ENCODE peak calls at places on chromosome 1, in four cellular contexts. J, Y, W and A are unnamed samples.
A peak's percentile ranks its signal among the peaks of the same experiment; 100 is the strongest.

GRCh38 chr1:6142036-6142621 is 38.0 kb downstream of the CHD5 start:
- DNase-seq in J (no peak), W (no peak), Y (no peak), A (no peak)

GRCh38 chr1:152189657-152190442 is 30.8 kb upstream of the RPTN start:
- DNase-seq in Y (no peak), J (peak; percentile 83), W (peak; percentile 48), A (no peak)

GRCh38 chr1:165068716-165069115 is 287.8 kb downstream of the LMX1A start:
- DNase-seq in Y (no peak), W (no peak), J (peak; percentile 42), A (no peak)

GRCh38 chr1:204410764-204411450 is 710 bp downstream of the PPP1R15B start:
- DNase-seq in J (peak; percentile 78), Y (no peak), W (peak; percentile 57), A (no peak)

GRCh38 chr1:21594935-21595897 is 73.9 kb downstream of the RAP1GAP start:
- DNase-seq in W (peak; percentile 50), J (peak; percentile 70), Y (peak; percentile 63), A (no peak)

GRCh38 chr1:186858923-186859322 is 30.2 kb downstream of the PLA2G4A start:
- DNase-seq in W (peak; percentile 14), J (peak; percentile 42), Y (no peak), A (no peak)

GRCh38 chr1:111541721-111542120 is 38.3 kb upstream of the ADORA3 start:
- DNase-seq in J (peak; percentile 39), Y (no peak), W (peak; percentile 89), A (no peak)

GRCh38 chr1:32454726-32455125 is 10.1 kb upstream of the ZBTB8B start:
- DNase-seq in J (peak; percentile 9), W (peak; percentile 45), Y (no peak), A (no peak)

GRCh38 chr1:30274176-30274936 is 449.0 kb downstream of the MATN1 start:
- DNase-seq in J (no peak), Y (no peak), W (no peak), A (no peak)

GRCh38 chr1:234103198-234103597 is 198.7 kb downstream of the SLC35F3 start:
- DNase-seq in Y (no peak), J (no peak), W (no peak), A (no peak)

GRCh38 chr1:14597343-14598006 is 1.0 kb upstream of the KAZN start:
- DNase-seq in Y (peak; percentile 8), W (no peak), J (no peak), A (no peak)

GRCh38 chr1:114509596-114510234 is 1.3 kb downstream of the TRIM33 start:
- DNase-seq in J (peak; percentile 35), W (no peak), Y (no peak), A (no peak)

GRCh38 chr1:239363920-239364319 is 22.4 kb upstream of the CHRM3 start:
- DNase-seq in Y (no peak), J (no peak), W (no peak), A (no peak)

GRCh38 chr1:155910621-155911121 is 478 bp downstream of the RIT1 start:
- DNase-seq in J (peak; percentile 71), Y (peak; percentile 8), W (peak; percentile 16), A (no peak)

GRCh38 chr1:172826096-172826741 is 167.3 kb downstream of the FASLG start:
- DNase-seq in Y (no peak), W (peak; percentile 57), J (peak; percentile 92), A (no peak)

GRCh38 chr1:73593804-73594203 is 604.2 kb downstream of the LRRIQ3 start:
- DNase-seq in J (no peak), W (peak; percentile 10), Y (no peak), A (no peak)